ENCODE peak calls at places on chromosomes 11 and 22, in eight cellular contexts. S is NCI-H524 treated with DMSO at 0.1 percent for 48 hours; G is activated naive CD4-positive, alpha-beta T cell treated with anti-CD3 and anti-CD28 coated beads, Interleukin-2, amount 50 U/mL, for 16 hours; J is stomach; X is renal cortical epithelial cell; P is SW480; I is NCI-H748 treated with DMSO at 0.1 percent for 48 hours; V is suprapubic skin. Y is an unnamed sample.

GRCh38 chr11:19777342-19778102 is 64.9 kb downstream of the NAV2 start:
- DNase-seq in J (no peak), G (no peak), X (peak; percentile 89), V (no peak), I (peak; percentile 35), S (no peak), P (no peak), Y (peak; percentile 29)

GRCh38 chr11:27703453-27703852 is 3.2 kb upstream of the BDNF start:
- DNase-seq in G (no peak), X (peak; percentile 21), I (no peak), S (no peak), J (no peak), P (no peak), V (no peak), Y (no peak)

GRCh38 chr11:69986421-69987229 is 91.5 kb upstream of the ANO1 start:
- DNase-seq in S (no peak), J (no peak), X (no peak), P (no peak), I (no peak), V (no peak), G (no peak), Y (no peak)

GRCh38 chr11:68010058-68011041 is at the start of gene ALDH3B1:
- DNase-seq in P (peak; percentile 85), S (no peak), I (no peak), X (peak; percentile 82), J (peak; percentile 95), G (no peak), V (peak; percentile 97), Y (peak; percentile 94)

GRCh38 chr11:122882189-122882808 is at the start of gene JHY:
- DNase-seq in X (no peak), G (no peak), S (no peak), V (no peak), P (peak; percentile 34), I (no peak), J (no peak), Y (no peak)

GRCh38 chr11:25298450-25298849 is 801.6 kb downstream of the LUZP2 start:
- DNase-seq in V (no peak), G (no peak), I (no peak), X (no peak), S (no peak), J (no peak), P (no peak), Y (no peak)

GRCh38 chr11:73197348-73197747 is 20.7 kb upstream of the P2RY2 start:
- DNase-seq in P (no peak), S (no peak), X (no peak), G (no peak), V (peak; percentile 44), J (no peak), I (no peak), Y (no peak)

GRCh38 chr22:30371981-30372380 is 15.2 kb downstream of the CCDC157 start:
- DNase-seq in J (no peak), I (peak; percentile 4), G (no peak), V (no peak), S (no peak), X (no peak), P (no peak), Y (no peak)

GRCh38 chr11:68266121-68266891 is 5.5 kb downstream of the C11orf24 start:
- DNase-seq in J (no peak), P (no peak), S (no peak), X (no peak), V (no peak), I (no peak), G (no peak), Y (no peak)

GRCh38 chr11:70670684-70671034 is 272.3 kb downstream of the CTTN start:
- DNase-seq in P (no peak), V (no peak), J (no peak), S (no peak), G (no peak), I (no peak), X (no peak), Y (no peak)

GRCh38 chr11:77093056-77093891 is 9.4 kb upstream of the OMP start:
- DNase-seq in G (no peak), X (no peak), J (no peak), P (no peak), S (no peak), I (no peak), V (peak; percentile 50), Y (no peak)

GRCh38 chr22:32985899-32986772 is 72.0 kb downstream of the SYN3 start:
- DNase-seq in X (peak; percentile 62), I (no peak), J (peak; percentile 58), P (peak; percentile 68), S (peak; percentile 19), G (peak; percentile 18), V (peak; percentile 79), Y (peak; percentile 80)

GRCh38 chr11:60710482-60710881 is 11.1 kb downstream of the MS4A8 start:
- DNase-seq in G (no peak), X (no peak), I (no peak), P (no peak), V (no peak), J (no peak), S (no peak), Y (no peak)

GRCh38 chr11:69817265-69818236 is 1.7 kb downstream of the FGF3 start:
- DNase-seq in G (no peak), V (no peak), S (no peak), I (no peak), J (no peak), X (no peak), P (peak; percentile 60), Y (no peak)

GRCh38 chr11:29173660-29174062 is 843.2 kb downstream of the KCNA4 start:
- DNase-seq in P (no peak), I (no peak), X (peak; percentile 60), G (no peak), V (no peak), S (no peak), J (no peak), Y (no peak)

GRCh38 chr11:58067685-58068084 is 36.9 kb downstream of the OR6Q1 start:
- DNase-seq in I (no peak), S (no peak), X (no peak), G (no peak), V (no peak), J (no peak), P (no peak), Y (no peak)

GRCh38 chr22:34427841-34428240 is 507.6 kb upstream of the LARGE1 start:
- DNase-seq in S (no peak), X (no peak), I (no peak), V (no peak), G (no peak), J (no peak), P (no peak), Y (no peak)

GRCh38 chr11:47460571-47461235 is 11.8 kb upstream of the RAPSN start:
- DNase-seq in J (no peak), V (no peak), S (no peak), G (no peak), X (no peak), P (no peak), I (no peak), Y (no peak)

Y was measured in mucosa of gallbladder.